ENCODE peak calls at places on chromosomes 7 and 10, in seven cellular contexts. N is PC-3; P is tibial artery; R is iPS DF 6.9; D is A673; Z is adrenal gland; I is CD8-positive, alpha-beta T cell. U is an unnamed sample. For H3K4me1, the result is how much of the 10 kb centered on the place peaks cover.

GRCh38 chr7:87709258-87709657 is 81.1 kb downstream of the RUNDC3B start:
- DNase-seq in I (no peak), R (peak), N (no peak), Z (no peak), P (no peak), D (no peak), U (no peak)

GRCh38 chr7:69166979-69167516 is 431.2 kb upstream of the AUTS2 start:
- DNase-seq in I (no peak), P (no peak), N (no peak), D (no peak), R (no peak), Z (no peak), U (no peak)

GRCh38 chr7:82044497-82045080 is 274.7 kb upstream of the HGF start:
- DNase-seq in D (peak), P (peak), I (no peak), R (no peak), Z (peak), N (peak), U (no peak)

GRCh38 chr7:18873674-18874341 is 243.6 kb downstream of the TWIST1 start:
- DNase-seq in I (no peak), D (peak), P (no peak), Z (no peak), R (no peak), N (peak), U (no peak)

GRCh38 chr10:14860782-14861181 is 17.9 kb upstream of the SUV39H2 start:
- DNase-seq in D (no peak), P (no peak), N (no peak), R (no peak), I (no peak), Z (no peak), U (no peak)

GRCh38 chr7:141312828-141313521 is 238.2 kb upstream of the AGK start:
- DNase-seq in Z (no peak), I (no peak), R (no peak), N (no peak), D (no peak), P (no peak), U (no peak)

GRCh38 chr7:35565927-35566326 is 129.0 kb downstream of the HERPUD2 start:
- DNase-seq in Z (no peak), I (no peak), R (no peak), P (no peak), N (no peak), D (peak), U (no peak)

GRCh38 chr10:117550599-117551321 is 8.2 kb downstream of the EMX2 start:
- DNase-seq in D (no peak), P (no peak), Z (no peak), I (no peak), N (no peak), R (no peak), U (no peak)

GRCh38 chr7:44849277-44850210 is 1.7 kb upstream of the H2AZ2 start:
- DNase-seq in P (no peak), D (no peak), R (no peak), N (no peak), Z (no peak), I (no peak), U (no peak)

GRCh38 chr7:117072620-117073118 is 119.4 kb downstream of the ST7 start:
- DNase-seq in Z (peak), R (no peak), N (peak), I (no peak), P (peak), D (peak), U (no peak)

GRCh38 chr7:24290004-24290641 is 6.1 kb downstream of the NPY start:
- DNase-seq in P (no peak), N (peak), R (no peak), Z (no peak), I (no peak), D (peak), U (no peak)

GRCh38 chr7:96407427-96407826 is 85.5 kb upstream of the SLC25A13 start:
- DNase-seq in R (no peak), Z (no peak), P (no peak), N (peak), I (no peak), D (no peak), U (no peak)

GRCh38 chr7:7992502-7992901 is 23.9 kb downstream of the GLCCI1 start:
- DNase-seq in D (no peak), I (no peak), R (no peak), N (no peak), Z (no peak), P (no peak), U (no peak)

GRCh38 chr10:35353805-35354204 is 17.5 kb downstream of the CCNY start:
- DNase-seq in Z (no peak), N (no peak), R (no peak), D (no peak), I (no peak), P (no peak), U (no peak)
- H3K4me1 ChIP-seq in Z (under half), N (under half), R (under half), D (under half), I (half or more), P (half or more), U (half or more)

GRCh38 chr10:44911951-44912350 is 814 bp downstream of the TMEM72 start:
- DNase-seq in D (no peak), I (no peak), N (no peak), P (no peak), Z (no peak), R (no peak), U (no peak)
- H3K4me1 ChIP-seq in D (half or more), I (under half), N (under half), P (under half), Z (under half), R (under half), U (under half)

DNA sequence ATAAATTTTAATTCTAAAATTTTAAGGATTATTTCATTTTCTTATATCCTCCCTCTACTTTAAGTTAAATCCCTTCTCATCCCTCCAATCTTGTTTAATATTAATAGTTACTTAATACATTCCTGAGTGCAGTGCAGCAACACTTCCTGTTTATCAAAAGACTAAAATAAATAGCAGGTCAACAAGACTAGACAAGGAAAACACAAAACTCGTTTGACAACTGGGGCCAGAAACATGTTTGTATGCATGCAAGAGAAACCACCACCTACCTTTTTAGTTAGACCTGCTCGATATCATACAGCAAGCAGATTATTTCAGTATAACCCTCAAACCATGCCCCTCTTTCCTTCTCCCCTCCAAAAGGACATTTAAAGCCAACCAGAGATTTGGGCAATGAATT is 95.8 kb downstream of the PARD3 start:
- DNase-seq in D (no peak), R (no peak), N (peak), I (no peak), Z (no peak), P (no peak), U (no peak)
- H3K4me1 ChIP-seq in D (under half), R (under half), N (half or more), I (under half), Z (under half), P (under half), U (under half)

GRCh38 chr10:110078317-110078716 is 70.5 kb downstream of the ADD3 start:
- DNase-seq in D (no peak), R (no peak), N (no peak), I (no peak), Z (no peak), P (no peak), U (no peak)
- H3K4me1 ChIP-seq in D (half or more), R (under half), N (half or more), I (half or more), Z (half or more), P (half or more), U (half or more)

DNA sequence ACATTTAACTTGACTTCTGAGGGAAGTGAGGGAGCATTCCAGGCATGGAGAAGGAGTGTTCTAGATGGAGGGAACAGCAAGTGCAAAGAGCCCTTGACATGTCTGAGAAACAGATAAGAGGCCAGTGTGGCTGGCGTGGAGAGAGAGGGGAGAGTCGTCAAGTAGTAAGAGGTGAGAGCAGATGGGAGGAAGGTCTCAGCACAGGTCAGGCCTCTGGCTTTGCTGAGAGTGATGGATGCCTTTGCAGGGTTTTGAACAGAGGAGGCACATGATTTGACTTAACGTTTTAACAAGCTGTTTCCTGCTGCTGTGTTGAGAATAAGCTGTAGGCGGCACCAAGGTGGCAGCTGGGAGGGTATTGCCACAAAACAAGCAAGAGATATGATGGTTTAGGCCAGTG is 97.2 kb downstream of the KAT6B start:
- DNase-seq in D (peak), N (peak), R (no peak), Z (no peak), P (no peak), I (no peak), U (peak)
- H3K4me1 ChIP-seq in D (half or more), N (half or more), R (under half), Z (half or more), P (half or more), I (under half), U (half or more)

DNA sequence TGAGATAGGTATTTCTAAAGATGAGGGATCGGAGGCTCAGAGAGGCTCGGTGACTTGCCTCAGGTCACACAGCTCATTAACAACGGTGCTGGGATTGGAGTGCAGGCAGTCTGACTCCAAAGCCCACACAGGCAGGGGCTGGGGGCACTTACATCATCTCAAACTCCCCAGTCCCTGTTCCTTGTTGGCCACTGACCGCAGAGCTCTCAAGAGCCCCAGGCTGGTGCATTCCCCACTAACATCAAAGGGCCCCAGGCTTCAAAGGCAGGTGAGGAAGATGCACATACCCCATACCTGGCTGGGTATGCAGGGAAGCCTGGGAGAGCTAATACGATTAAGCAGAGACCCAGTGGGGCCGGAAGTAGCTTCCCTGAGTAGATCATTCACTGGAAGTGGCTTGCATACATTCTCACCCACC is 13.7 kb upstream of the NODAL start:
- DNase-seq in P (no peak), Z (no peak), R (no peak), D (no peak), N (no peak), I (no peak), U (no peak)
- H3K4me1 ChIP-seq in P (under half), Z (under half), R (under half), D (under half), N (under half), I (under half), U (under half)

U was measured in upper lobe of left lung.